ENCODE peak calls at places on chromosomes 7 and 10, in six cellular contexts. U, L, W, E, J and K are unnamed samples.

GRCh38 chr7:47945261-47946015 is 2.8 kb downstream of the PKD1L1 start:
- DNase-seq in L (peak; percentile 22), E (peak; percentile 88), J (peak; percentile 90), W (peak; percentile 43), U (peak; percentile 94), K (peak; percentile 83)

GRCh38 chr10:127450644-127451043 is 98.5 kb upstream of the NPS start:
- DNase-seq in L (no peak), W (no peak), U (no peak), E (no peak), J (no peak), K (no peak)

GRCh38 chr10:3850999-3851937 is 66.3 kb upstream of the KLF6 start:
- DNase-seq in W (no peak), L (peak; percentile 88), U (no peak), E (no peak), J (no peak), K (no peak)

GRCh38 chr7:114302858-114303257 is 111.8 kb upstream of the FOXP2 start:
- DNase-seq in L (no peak), J (no peak), U (no peak), W (no peak), E (no peak), K (no peak)

GRCh38 chr7:12709731-12710502 is 22.5 kb downstream of the ARL4A start:
- DNase-seq in E (no peak), L (no peak), U (no peak), W (no peak), J (no peak), K (no peak)

GRCh38 chr7:79236352-79237028 is 217.0 kb downstream of the MAGI2 start:
- DNase-seq in J (no peak), L (no peak), W (no peak), U (no peak), E (no peak), K (no peak)

GRCh38 chr7:70178787-70179186 is 580.5 kb downstream of the AUTS2 start:
- DNase-seq in E (no peak), L (no peak), W (no peak), U (no peak), J (peak; percentile 90), K (no peak)

GRCh38 chr7:17370901-17371550 is 72.6 kb downstream of the AHR start:
- DNase-seq in W (no peak), L (peak; percentile 50), U (no peak), E (no peak), J (no peak), K (no peak)

GRCh38 chr7:129827467-129827990 is 125.2 kb downstream of the UBE2H start:
- DNase-seq in W (no peak), J (no peak), U (peak; percentile 69), E (no peak), L (no peak), K (no peak)

GRCh38 chr7:41046778-41047177 is 656.1 kb downstream of the INHBA start:
- DNase-seq in U (no peak), J (no peak), L (no peak), E (no peak), W (no peak), K (no peak)

GRCh38 chr10:50397312-50398140 is 146.2 kb upstream of the ASAH2 start:
- DNase-seq in J (no peak), W (no peak), E (no peak), U (no peak), L (no peak), K (no peak)

GRCh38 chr7:11623093-11623678 is 208.8 kb downstream of the THSD7A start:
- DNase-seq in J (no peak), L (no peak), E (no peak), W (no peak), U (no peak), K (no peak)

GRCh38 chr7:125061776-125062397 is 132.3 kb upstream of the POT1 start:
- DNase-seq in L (peak; percentile 73), U (no peak), E (no peak), W (no peak), J (no peak), K (no peak)

GRCh38 chr10:65355141-65355680 is 1570.6 kb upstream of the LRRTM3 start:
- DNase-seq in E (no peak), U (no peak), J (no peak), W (no peak), L (no peak), K (no peak)

GRCh38 chr10:77881222-77881621 is 45.3 kb downstream of the DLG5 start:
- DNase-seq in J (no peak), U (no peak), W (no peak), L (no peak), E (no peak), K (no peak)

GRCh38 chr7:91079491-91079890 is 184.7 kb upstream of the FZD1 start:
- DNase-seq in L (no peak), W (no peak), U (no peak), E (no peak), J (no peak), K (no peak)

GRCh38 chr10:112952282-112952991 is 2.4 kb downstream of the TCF7L2 start:
- DNase-seq in W (no peak), E (peak; percentile 45), U (no peak), J (no peak), L (no peak), K (peak; percentile 62)

DNA sequence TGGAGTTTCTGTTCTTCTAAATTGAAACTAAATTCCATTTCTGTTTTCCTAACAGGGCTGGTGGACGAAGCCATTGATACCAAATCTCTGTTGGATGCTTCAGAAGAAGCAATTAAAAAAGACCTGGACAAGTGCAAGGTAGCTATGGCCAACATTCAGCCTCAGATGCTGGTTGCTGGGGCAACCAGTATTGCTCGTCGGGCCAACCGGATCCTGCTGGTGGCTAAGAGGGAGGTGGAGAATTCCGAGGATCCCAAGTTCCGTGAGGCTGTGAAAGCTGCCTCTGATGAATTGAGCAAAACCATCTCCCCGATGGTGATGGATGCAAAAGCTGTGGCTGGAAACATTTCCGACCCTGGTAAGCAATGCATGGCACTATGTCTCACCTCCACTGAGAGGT is 45.6 kb downstream of the AP3M1 start:
- DNase-seq in W (no peak), E (no peak), J (no peak), U (no peak), L (no peak), K (no peak)
- H3K9me3 ChIP-seq in W (no peaks in the 10 kb centered on the region), E (no peaks in the 10 kb centered on the region), J (no peaks in the 10 kb centered on the region), U (no peaks in the 10 kb centered on the region), L (no peaks in the 10 kb centered on the region), K (no peaks in the 10 kb centered on the region)

DNA sequence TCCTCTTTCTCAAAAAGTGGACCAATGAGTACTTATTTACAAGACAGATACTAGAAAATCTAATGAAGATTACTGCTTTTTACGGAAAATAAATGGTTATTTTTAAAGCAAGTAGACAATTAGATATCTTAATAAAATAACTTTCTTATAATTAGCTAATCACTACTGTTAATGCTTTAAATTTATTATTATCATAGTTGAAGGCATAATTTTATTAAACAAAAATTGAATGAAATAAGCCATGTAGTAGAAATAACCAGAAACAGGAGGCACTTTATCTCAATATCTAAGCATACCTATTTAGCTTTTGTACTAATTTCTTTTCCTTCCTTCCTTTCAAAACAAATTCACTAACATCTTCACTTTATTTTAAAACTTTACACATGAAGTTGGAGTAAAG is 134.9 kb downstream of the CHCHD3 start:
- DNase-seq in J (no peak), E (no peak), W (no peak), U (no peak), L (no peak), K (no peak)
- H3K4me3 ChIP-seq in J (no peak overlapping the region), E (no peak overlapping the region), W (no peak overlapping the region), U (no peak overlapping the region), L (no peak overlapping the region), K (no peak overlapping the region)

DNA sequence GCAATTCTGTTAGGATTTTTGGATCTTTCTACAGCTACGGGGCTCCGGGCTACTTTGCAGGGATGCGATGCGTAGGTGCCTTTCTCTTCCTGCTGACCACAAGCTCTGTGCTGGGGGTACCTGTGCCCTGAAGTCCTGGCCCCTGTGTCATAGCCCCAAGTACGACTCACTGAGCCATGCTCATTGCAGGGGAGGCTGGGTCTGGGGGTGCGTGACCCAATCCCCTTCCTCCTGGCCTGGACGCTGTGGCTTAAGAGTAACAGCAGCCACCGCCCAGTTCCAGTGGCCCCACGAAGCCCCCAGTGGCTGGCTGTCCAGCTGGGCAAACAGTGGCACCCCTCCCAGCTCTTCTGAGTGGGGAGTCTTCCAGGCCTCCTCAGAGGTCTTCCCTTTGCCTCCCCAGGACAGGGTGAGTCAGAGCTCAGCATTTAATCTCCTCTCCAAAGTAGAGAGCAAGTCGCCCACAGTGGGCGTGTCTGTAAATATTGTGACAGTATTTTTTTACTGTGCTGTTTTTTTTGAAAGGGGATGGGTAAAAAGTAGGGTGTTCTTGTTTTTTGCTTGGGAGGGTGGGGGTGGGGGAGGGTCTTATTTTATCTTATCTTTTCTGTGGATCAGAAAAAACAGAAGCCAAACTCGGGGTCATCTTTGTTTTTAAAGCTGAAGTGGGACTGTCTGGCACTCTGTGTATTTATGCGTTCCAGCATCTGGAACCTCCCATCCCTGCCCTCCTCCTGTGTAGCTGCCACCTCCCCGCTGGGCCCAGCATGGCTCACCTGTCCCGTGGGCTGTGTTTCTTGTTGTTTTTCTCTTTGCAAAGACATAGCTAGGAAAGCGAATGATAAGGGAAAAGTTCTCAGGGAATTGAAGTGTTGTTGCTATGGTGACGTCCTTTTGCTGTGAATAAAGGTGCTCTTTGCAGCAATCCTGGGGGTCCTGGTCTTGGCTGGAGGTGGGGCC is 8.2 kb downstream of the LFNG start:
- DNase-seq in L (no peak), U (no peak), W (no peak), J (peak; percentile 81), E (peak; percentile 59), K (peak; percentile 36)
- H3K27ac ChIP-seq in L (peak overlapping the region; percentile 85), U (no peak overlapping the region), W (peak overlapping the region; percentile 38), J (peak overlapping the region; percentile 71), E (no peak overlapping the region), K (no peak overlapping the region)

GRCh38 chr7:9785211-9785610 is 1188.5 kb upstream of the PHF14 start:
- DNase-seq in W (no peak), U (no peak), L (no peak), J (no peak), E (no peak), K (no peak)
- H3K9me3 ChIP-seq in W (no peaks in the 10 kb centered on the region), U (no peaks in the 10 kb centered on the region), L (no peaks in the 10 kb centered on the region), J (no peaks in the 10 kb centered on the region), E (no peaks in the 10 kb centered on the region), K (no peaks in the 10 kb centered on the region)